ENCODE peak calls at places on chromosomes 11 and 22, in four cellular contexts. V, K, G and A are unnamed samples.

GRCh38 chr11:4072668-4073285 is 21.8 kb upstream of the RRM1 start:
- DNase-seq in V (peak; percentile 80), K (peak; percentile 51), G (peak; percentile 72), A (peak; percentile 75)

GRCh38 chr11:44066732-44067131 is 662 bp downstream of the ACCS start:
- DNase-seq in V (peak; percentile 46), K (no peak), G (no peak), A (peak; percentile 23)

GRCh38 chr11:65911682-65912568 is 6.9 kb downstream of the C11orf68 start:
- DNase-seq in V (peak; percentile 79), K (no peak), G (no peak), A (peak; percentile 34)

GRCh38 chr11:20033806-20034205 is 126.5 kb downstream of the DBX1 start:
- DNase-seq in V (no peak), K (no peak), G (no peak), A (no peak)

GRCh38 chr11:70624598-70624993 is 226.3 kb downstream of the CTTN start:
- DNase-seq in V (no peak), K (no peak), G (no peak), A (no peak)

GRCh38 chr22:35590634-35591295 is 26.4 kb downstream of the MB start:
- DNase-seq in V (no peak), K (no peak), G (no peak), A (no peak)

GRCh38 chr11:62577046-62577708 is 3.5 kb upstream of the EEF1G start:
- DNase-seq in V (no peak), K (no peak), G (no peak), A (no peak)

GRCh38 chr22:45978275-45978713 is 1.3 kb upstream of the WNT7B start:
- DNase-seq in V (no peak), K (no peak), G (no peak), A (no peak)

GRCh38 chr11:69943066-69943465 is 123.8 kb upstream of the FGF3 start:
- DNase-seq in V (peak; percentile 51), K (no peak), G (peak; percentile 41), A (peak; percentile 53)

GRCh38 chr22:49687786-49688515 is 139.7 kb downstream of the BRD1 start:
- DNase-seq in V (no peak), K (no peak), G (no peak), A (no peak)

GRCh38 chr11:46912526-46913150 is 5.7 kb downstream of the LRP4 start:
- DNase-seq in V (no peak), K (no peak), G (no peak), A (peak; percentile 11)

GRCh38 chr22:45246060-45246985 is 5.6 kb upstream of the KIAA0930 start:
- DNase-seq in V (peak; percentile 97), K (no peak), G (peak; percentile 98), A (no peak)

GRCh38 chr11:15911377-15912044 is 444.8 kb downstream of the SOX6 start:
- DNase-seq in V (peak; percentile 19), K (no peak), G (no peak), A (no peak)

GRCh38 chr11:73889019-73889418 is 12.2 kb downstream of the PAAF1 start:
- DNase-seq in V (no peak), K (no peak), G (no peak), A (no peak)

GRCh38 chr11:128630367-128631230 is 43.2 kb upstream of the ETS1 start:
- DNase-seq in V (peak; percentile 70), K (peak; percentile 89), G (peak; percentile 62), A (peak; percentile 71)

GRCh38 chr11:93025558-93026255 is 56.3 kb downstream of the MTNR1B start:
- DNase-seq in V (no peak), K (no peak), G (no peak), A (no peak)

GRCh38 chr11:27183672-27184457 is 143.2 kb downstream of the BBOX1 start:
- DNase-seq in V (peak; percentile 78), K (peak; percentile 12), G (peak; percentile 63), A (peak; percentile 33)

GRCh38 chr11:106456651-106457050 is 379.2 kb downstream of the AASDHPPT start:
- DNase-seq in V (no peak), K (no peak), G (no peak), A (no peak)

GRCh38 chr22:38176170-38176741 is 5.4 kb downstream of the PLA2G6 start:
- DNase-seq in V (no peak), K (peak; percentile 65), G (no peak), A (no peak)

GRCh38 chr11:88266919-88267318 is 70.6 kb downstream of the CTSC start:
- DNase-seq in V (no peak), K (no peak), G (no peak), A (no peak)

GRCh38 chr22:36166518-36167220 is 6.1 kb upstream of the APOL3 start:
- DNase-seq in V (no peak), K (no peak), G (no peak), A (no peak)

GRCh38 chr11:40337118-40337517 is 1122.3 kb downstream of the LRRC4C start:
- DNase-seq in V (no peak), K (no peak), G (no peak), A (no peak)

GRCh38 chr11:40338062-40338461 is 1121.4 kb downstream of the LRRC4C start:
- DNase-seq in V (no peak), K (no peak), G (no peak), A (no peak)

GRCh38 chr11:40338739-40339138 is 1120.7 kb downstream of the LRRC4C start:
- DNase-seq in V (peak; percentile 8), K (no peak), G (no peak), A (no peak)
- TF ChIP-seq KDM1A in V (no peak), K (no peak), G (no peak), A (no peak)

GRCh38 chr11:32935462-32936029 is 42.9 kb downstream of the QSER1 start:
- DNase-seq in V (no peak), K (no peak), G (no peak), A (no peak)
- TF ChIP-seq MYC in V (no peak), K (no peak), G (no peak), A (no peak)

DNA sequence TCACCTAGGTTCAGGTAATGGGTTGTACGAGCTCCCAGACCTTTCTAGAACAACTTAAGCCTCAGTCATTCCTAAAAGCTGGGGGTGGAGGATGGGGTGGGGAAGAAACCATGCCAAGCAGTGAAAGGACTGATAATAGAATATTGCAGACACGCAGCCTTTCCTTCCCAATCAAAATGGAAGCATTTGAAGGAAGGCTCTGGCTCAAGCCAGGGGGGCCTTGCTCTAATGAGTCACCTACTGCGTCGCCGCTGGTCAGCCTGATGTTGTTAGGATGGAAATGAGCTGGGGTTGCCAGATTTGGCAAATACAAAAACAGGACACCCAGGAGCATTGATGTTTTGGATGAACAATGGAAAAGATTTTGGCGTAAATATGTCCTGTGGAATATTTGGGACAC is 6.2 kb downstream of the SYT12 start:
- DNase-seq in V (no peak), K (no peak), G (no peak), A (no peak)
- TF ChIP-seq KDM1A in V (no peak), K (no peak), G (no peak), A (no peak)

DNA sequence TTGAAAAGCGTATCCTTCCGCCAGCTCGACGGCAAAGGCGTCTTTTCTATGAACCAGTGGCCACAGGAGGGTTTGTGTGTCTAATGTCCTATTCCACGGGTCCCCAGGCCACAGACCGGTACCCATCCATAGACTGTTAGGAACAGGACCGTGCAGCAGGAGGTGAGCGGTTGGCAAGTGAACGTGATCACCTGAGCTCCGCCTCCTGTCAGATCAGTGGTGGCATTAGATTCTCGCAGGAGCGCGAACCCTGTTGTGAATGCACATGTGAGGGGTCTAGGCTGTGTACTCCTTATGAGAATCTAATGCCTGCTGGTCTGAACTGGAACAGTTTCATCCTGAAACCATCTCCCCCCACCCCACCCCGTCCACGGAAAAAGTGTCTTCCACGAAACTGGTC is 62.7 kb upstream of the KCNQ1OT1 start:
- DNase-seq in V (no peak), K (no peak), G (no peak), A (no peak)
- TF ChIP-seq MYC in V (no peak), K (no peak), G (no peak), A (no peak)

DNA sequence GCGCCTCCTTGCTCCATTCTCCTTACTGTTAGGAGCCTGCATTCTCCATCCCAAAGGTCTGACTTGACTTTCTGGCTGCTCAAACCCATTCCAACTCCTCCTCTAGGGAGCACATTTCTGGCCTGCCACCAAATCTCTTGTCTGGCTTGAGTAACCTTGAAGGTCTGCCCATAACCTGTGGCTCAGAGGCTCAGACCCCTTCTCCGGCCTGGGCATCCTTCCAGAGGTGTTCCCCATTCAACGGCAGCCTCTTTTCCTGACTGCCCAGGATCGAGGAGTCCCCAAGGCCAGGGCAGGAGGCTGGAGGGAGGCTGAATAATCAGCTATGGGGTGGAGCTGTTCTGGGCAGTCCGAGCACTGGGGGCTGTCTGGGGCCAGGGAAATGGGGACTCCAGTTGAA is 2.2 kb downstream of the RAD9A start:
- DNase-seq in V (no peak), K (no peak), G (no peak), A (no peak)
- TF ChIP-seq KDM1A in V (no peak), K (no peak), G (no peak), A (no peak)

DNA sequence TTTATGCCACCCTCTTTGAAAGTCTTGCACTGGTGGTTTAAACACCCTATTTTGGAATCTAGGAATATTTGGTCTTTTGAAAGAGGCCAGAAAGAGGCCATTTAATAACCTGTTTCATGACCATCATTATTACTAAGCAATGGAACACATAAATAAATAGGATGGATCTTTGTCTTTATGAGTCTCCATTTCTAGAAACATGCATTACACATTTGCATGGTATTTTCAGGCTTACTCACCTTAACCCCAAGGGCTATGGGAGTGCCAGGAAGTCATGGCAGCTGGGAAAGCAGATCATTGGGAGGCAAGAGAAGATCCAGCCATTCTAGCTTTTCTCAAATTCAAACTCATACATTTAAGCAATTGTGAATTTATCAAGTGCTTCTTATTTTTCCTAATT is 185.8 kb upstream of the POU2AF2 start:
- DNase-seq in V (no peak), K (no peak), G (no peak), A (no peak)
- TF ChIP-seq MYC in V (no peak), K (no peak), G (no peak), A (no peak)